ENCODE peak calls at places on chromosome 14, in six cellular contexts. W, H, R, T, L and G are unnamed samples.

GRCh38 chr14:67166450-67166853 is 22.8 kb upstream of the GARIN2 start:
- DNase-seq in W (no peak), H (no peak), R (peak), T (peak), L (peak), G (peak)

GRCh38 chr14:39974036-39974435 is 541.8 kb upstream of the FBXO33 start:
- DNase-seq in W (no peak), H (no peak), R (no peak), T (no peak), L (no peak), G (peak)

GRCh38 chr14:36583242-36584166 is 1.1 kb upstream of the NKX2-8 start:
- DNase-seq in W (peak), H (no peak), R (no peak), T (no peak), L (no peak), G (peak)

GRCh38 chr14:64812412-64812811 is 67.3 kb downstream of the SPTB start:
- DNase-seq in W (peak), H (peak), R (peak), T (no peak), L (no peak), G (no peak)

GRCh38 chr14:54135804-54136280 is 179.2 kb upstream of the BMP4 start:
- DNase-seq in W (no peak), H (no peak), R (no peak), T (no peak), L (no peak), G (no peak)

GRCh38 chr14:56064513-56064912 is 53.7 kb upstream of the PELI2 start:
- DNase-seq in W (no peak), H (no peak), R (no peak), T (no peak), L (no peak), G (no peak)

GRCh38 chr14:74906923-74907620 is 16.0 kb downstream of the RPS6KL1 start:
- DNase-seq in W (no peak), H (no peak), R (no peak), T (no peak), L (no peak), G (no peak)

GRCh38 chr14:34331728-34332623 is 130.1 kb downstream of the SPTSSA start:
- DNase-seq in W (peak), H (peak), R (peak), T (peak), L (peak), G (peak)

GRCh38 chr14:80116157-80116556 is 95.1 kb downstream of the DIO2 start:
- DNase-seq in W (no peak), H (no peak), R (no peak), T (no peak), L (no peak), G (no peak)

GRCh38 chr14:76426161-76426696 is 50.3 kb downstream of the ESRRB start:
- DNase-seq in W (no peak), H (no peak), R (peak), T (no peak), L (no peak), G (no peak)

GRCh38 chr14:74905595-74906142 is 17.4 kb downstream of the RPS6KL1 start:
- DNase-seq in W (peak), H (peak), R (peak), T (peak), L (peak), G (peak)

GRCh38 chr14:28577187-28577586 is 189.4 kb upstream of the FOXG1 start:
- DNase-seq in W (no peak), H (no peak), R (no peak), T (no peak), L (no peak), G (no peak)

GRCh38 chr14:63551338-63551737 is 8.2 kb upstream of the PPP2R5E start:
- DNase-seq in W (no peak), H (no peak), R (peak), T (no peak), L (peak), G (no peak)

GRCh38 chr14:68380304-68380840 is 412.5 kb downstream of the ZFP36L1 start:
- DNase-seq in W (no peak), H (no peak), R (no peak), T (no peak), L (no peak), G (no peak)

GRCh38 chr14:77892381-77892871 is 92.5 kb downstream of the ADCK1 start:
- DNase-seq in W (no peak), H (no peak), R (no peak), T (no peak), L (peak), G (no peak)

GRCh38 chr14:28755198-28755794 is 11.3 kb upstream of the FOXG1 start:
- DNase-seq in W (no peak), H (no peak), R (no peak), T (no peak), L (no peak), G (no peak)

GRCh38 chr14:60311417-60311816 is 62.4 kb downstream of the PPM1A start:
- DNase-seq in W (no peak), H (no peak), R (no peak), T (no peak), L (peak), G (no peak)

DNA sequence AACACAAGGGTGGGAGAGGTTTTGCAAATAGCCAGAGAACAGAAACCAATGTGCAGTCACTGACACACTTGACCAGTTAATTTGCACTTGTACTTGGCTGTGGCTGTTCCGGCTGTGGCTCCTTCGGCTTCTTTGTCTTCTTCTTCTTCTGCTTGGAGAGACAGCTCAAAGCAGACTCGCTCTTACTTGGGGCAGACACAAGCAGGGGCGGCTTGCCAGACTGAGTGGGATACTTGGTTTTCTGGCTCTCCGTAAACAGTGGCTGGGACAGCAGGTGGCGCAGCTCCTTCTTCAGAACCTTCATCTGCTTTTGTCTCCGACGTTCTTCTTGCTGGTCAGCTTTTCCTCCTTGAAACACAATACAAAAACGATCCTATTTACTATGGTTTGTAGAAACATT is 25.0 kb downstream of the OTUB2 start:
- DNase-seq in W (peak), H (no peak), R (no peak), T (peak), L (peak), G (no peak)
- TF ChIP-seq CTCF in W (peak), H (peak), R (peak), T (no peak), L (peak), G (no peak)

GRCh38 chr14:89212386-89213235 is 204.4 kb downstream of the FOXN3 start:
- DNase-seq in W (no peak), H (no peak), R (no peak), T (no peak), L (no peak), G (no peak)

GRCh38 chr14:89219056-89219455 is 198.0 kb downstream of the FOXN3 start:
- DNase-seq in W (no peak), H (no peak), R (no peak), T (no peak), L (no peak), G (no peak)

GRCh38 chr14:89215166-89215940 is 201.7 kb downstream of the FOXN3 start:
- DNase-seq in W (no peak), H (no peak), R (no peak), T (no peak), L (no peak), G (no peak)

GRCh38 chr14:89217876-89218275 is 199.2 kb downstream of the FOXN3 start:
- DNase-seq in W (no peak), H (no peak), R (no peak), T (no peak), L (no peak), G (no peak)

GRCh38 chr14:89214221-89214965 is 202.6 kb downstream of the FOXN3 start:
- DNase-seq in W (no peak), H (peak), R (peak), T (no peak), L (no peak), G (no peak)
- TF ChIP-seq CTCF in W (no peak), H (peak), R (no peak), T (no peak), L (no peak), G (no peak)

GRCh38 chr14:103910262-103910935 is 17.9 kb upstream of the TDRD9 start:
- DNase-seq in W (peak), H (peak), R (peak), T (peak), L (peak), G (peak)
- TF ChIP-seq CTCF in W (peak), H (peak), R (peak), T (peak), L (peak), G (peak)

GRCh38 chr14:57182760-57183503 is 85.8 kb downstream of the EXOC5 start:
- DNase-seq in W (peak), H (no peak), R (peak), T (peak), L (peak), G (peak)
- TF ChIP-seq CTCF in W (peak), H (no peak), R (peak), T (no peak), L (peak), G (peak)

DNA sequence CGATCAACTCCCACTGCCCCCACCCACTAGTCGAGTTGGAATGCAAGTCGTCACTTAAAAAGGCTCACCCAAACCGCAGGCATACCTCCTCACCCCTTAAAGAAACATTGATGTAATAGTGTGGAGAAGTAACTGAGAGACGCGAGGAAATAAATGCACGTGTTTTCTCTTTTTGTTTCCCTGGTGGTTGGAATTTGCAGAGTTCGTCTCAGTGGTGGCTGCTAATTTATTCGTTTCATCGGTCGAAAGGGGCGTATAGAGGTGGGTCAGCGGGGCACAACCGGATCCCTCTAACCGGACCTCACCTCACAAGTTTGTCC is 5.1 kb upstream of the NPAS3 start:
- DNase-seq in W (no peak), H (no peak), R (no peak), T (no peak), L (no peak), G (peak)
- TF ChIP-seq CTCF in W (peak), H (no peak), R (no peak), T (no peak), L (peak), G (no peak)